ENCODE peak calls at places on chromosomes 3 and 15, in ten cellular contexts. W is NCI-H2171 treated with DMSO at 0.1 percent for 48 hours; S is A172; Y is EL; M is germinal center; L is stimulated activated naive CD4-positive, alpha-beta T cell; I is SHP77; B is activated T-helper 1 cell treated with anti-CD3 and anti-CD28 coated beads, Interleukin-12 subunit alpha, Interleukin-12 subunit beta, Interleukin-2, Interleukin-4 antibody, amounts not matched to agents 30 ng/mL and 10 ng/mL and 1 ng/mL, durations not matched to agents 14 hours and 24 hours and 36 hours; T is stimulated activated CD8-positive, alpha-beta memory T cell treated with anti-CD3 and anti-CD28 coated beads, Interleukin-7, amount 100 ng/mL, for 1 hour; O is OCI-LY7. D is an unnamed sample.

GRCh38 chr3:107117922-107118576 is 259.2 kb upstream of the CCDC54 start:
- DNase-seq in L (no peak), T (no peak), Y (peak; percentile 72), S (peak; percentile 77), M (peak; percentile 6), I (peak; percentile 62), B (no peak), W (peak; percentile 73), O (peak; percentile 45), D (no peak)

GRCh38 chr15:26590673-26591072 is 182.2 kb downstream of the GABRB3 start:
- DNase-seq in Y (no peak), T (no peak), M (no peak), O (no peak), L (no peak), W (no peak), I (no peak), S (no peak), B (no peak), D (no peak)

GRCh38 chr15:33547876-33548275 is 237.1 kb downstream of the RYR3 start:
- DNase-seq in B (no peak), Y (peak; percentile 27), W (no peak), S (peak; percentile 21), L (no peak), T (no peak), I (no peak), O (peak; percentile 29), M (no peak), D (no peak)

GRCh38 chr15:63502843-63503738 is 1.3 kb upstream of the USP3 start:
- DNase-seq in W (no peak), I (peak; percentile 83), M (peak; percentile 75), O (peak; percentile 85), L (peak; percentile 77), S (peak; percentile 84), Y (peak; percentile 98), T (peak; percentile 52), B (peak; percentile 59), D (peak; percentile 93)

GRCh38 chr15:70492240-70493177 is 270.8 kb downstream of the UACA start:
- DNase-seq in T (peak; percentile 58), O (peak; percentile 87), I (no peak), Y (peak; percentile 96), S (peak; percentile 96), L (peak; percentile 87), B (peak; percentile 84), W (no peak), M (peak; percentile 74), D (peak; percentile 91)

GRCh38 chr3:14822134-14822533 is 3.4 kb downstream of the FGD5 start:
- DNase-seq in L (no peak), M (no peak), O (no peak), Y (no peak), W (no peak), I (no peak), T (no peak), S (no peak), B (no peak), D (no peak)

GRCh38 chr3:184248454-184249411 is at the start of gene ALG3:
- DNase-seq in I (peak; percentile 77), T (peak; percentile 77), S (peak; percentile 65), Y (peak; percentile 86), L (peak; percentile 88), O (peak; percentile 92), B (peak; percentile 85), W (peak; percentile 78), M (peak; percentile 84), D (peak; percentile 76)

GRCh38 chr3:98912448-98912847 is 11.0 kb upstream of the DCBLD2 start:
- DNase-seq in I (no peak), O (no peak), T (no peak), L (no peak), S (no peak), W (no peak), B (no peak), M (no peak), Y (no peak), D (no peak)

GRCh38 chr3:71503525-71504249 is 79.8 kb downstream of the FOXP1 start:
- DNase-seq in I (no peak), O (no peak), Y (peak; percentile 75), T (no peak), B (no peak), L (peak; percentile 4), M (no peak), S (peak; percentile 48), W (no peak), D (no peak)

GRCh38 chr3:52473031-52473430 is 17.6 kb downstream of the NISCH start:
- DNase-seq in T (no peak), I (no peak), Y (no peak), W (no peak), M (no peak), O (no peak), B (no peak), S (no peak), L (no peak), D (no peak)

GRCh38 chr15:73941044-73941443 is 14.8 kb downstream of the LOXL1 start:
- DNase-seq in B (no peak), O (no peak), M (no peak), W (no peak), L (no peak), Y (peak; percentile 99), I (no peak), T (no peak), S (peak; percentile 93), D (no peak)

GRCh38 chr15:35376701-35377100 is 169.3 kb downstream of the DPH6 start:
- DNase-seq in L (no peak), T (no peak), W (no peak), I (no peak), S (no peak), Y (no peak), O (no peak), B (no peak), M (no peak), D (no peak)

GRCh38 chr15:76614725-76615124 is 278.2 kb downstream of the ISL2 start:
- DNase-seq in W (no peak), L (no peak), Y (no peak), B (no peak), S (no peak), M (no peak), O (no peak), T (no peak), I (no peak), D (no peak)

GRCh38 chr3:13884851-13885703 is 5.2 kb upstream of the WNT7A start:
- DNase-seq in I (peak; percentile 37), B (peak; percentile 54), O (peak; percentile 67), S (peak; percentile 57), M (peak; percentile 74), Y (peak; percentile 27), L (peak; percentile 84), W (peak; percentile 33), T (no peak), D (peak; percentile 5)

GRCh38 chr3:184110316-184110725 is 13.5 kb downstream of the HTR3E start:
- DNase-seq in I (no peak), B (no peak), L (no peak), W (no peak), M (no peak), Y (peak; percentile 79), T (no peak), S (peak; percentile 77), O (no peak), D (no peak)

GRCh38 chr3:171383206-171384018 is 76.8 kb downstream of the TNIK start:
- DNase-seq in M (no peak), I (no peak), S (no peak), B (no peak), O (no peak), L (no peak), Y (peak; percentile 50), W (no peak), T (no peak), D (no peak)

GRCh38 chr3:134932035-134932434 is 137.0 kb downstream of the EPHB1 start:
- DNase-seq in B (no peak), S (no peak), Y (no peak), W (no peak), T (no peak), M (no peak), O (no peak), I (no peak), L (no peak), D (no peak)

GRCh38 chr3:64417816-64418215 is 192.6 kb upstream of the PRICKLE2 start:
- DNase-seq in Y (peak; percentile 40), T (no peak), O (no peak), W (no peak), S (peak; percentile 53), L (no peak), I (no peak), M (no peak), B (no peak), D (peak; percentile 78)

GRCh38 chr3:50275996-50276761 is 2.7 kb upstream of the LSMEM2 start:
- DNase-seq in O (no peak), B (no peak), Y (no peak), W (no peak), M (no peak), S (no peak), T (no peak), I (no peak), L (peak; percentile 23), D (no peak)

GRCh38 chr3:87228316-87228715 is 1.2 kb downstream of the CHMP2B start:
- DNase-seq in L (no peak), B (no peak), W (no peak), O (no peak), Y (peak; percentile 67), T (no peak), S (peak; percentile 11), I (no peak), M (no peak), D (no peak)

GRCh38 chr15:74144153-74144775 is 13.9 kb downstream of the ISLR2 start:
- DNase-seq in S (peak; percentile 25), M (no peak), T (no peak), Y (no peak), I (peak; percentile 41), O (no peak), B (no peak), L (no peak), W (peak; percentile 46), D (no peak)

GRCh38 chr3:43523454-43524053 is 98.3 kb downstream of the ANO10 start:
- DNase-seq in M (no peak), L (no peak), I (no peak), W (no peak), T (no peak), O (no peak), Y (peak; percentile 35), S (peak; percentile 11), B (no peak), D (no peak)

GRCh38 chr3:142853270-142854163 is 35.4 kb downstream of the PCOLCE2 start:
- DNase-seq in S (peak; percentile 48), T (no peak), M (no peak), I (no peak), L (no peak), W (no peak), Y (peak; percentile 80), B (no peak), O (no peak), D (no peak)

GRCh38 chr15:67100808-67101581 is 35.6 kb downstream of the SMAD3 start:
- DNase-seq in W (no peak), O (peak; percentile 82), S (no peak), M (peak; percentile 59), B (peak; percentile 50), Y (no peak), I (no peak), T (no peak), L (peak; percentile 36), D (no peak)

GRCh38 chr3:128073185-128073725 is 21.0 kb downstream of the SEC61A1 start:
- DNase-seq in O (no peak), W (no peak), S (no peak), M (no peak), L (no peak), I (no peak), Y (no peak), B (no peak), T (no peak), D (no peak)

D was measured in NK-92 treated with Interleukin-12 subunit alpha and Interleukin-12 subunit beta, amount 100 ng/mL, for 24 hours.